ENCODE peak calls at places on chromosomes 4 and X, in seven cellular contexts. G is IMR-90, A is GM23248, J is H7, N is prostate gland, Z is foreskin keratinocyte, V is left lung. I is an unnamed sample.
A peak's percentile ranks its signal among the peaks of the same experiment; 100 is the strongest.

GRCh38 chr4:21593268-21594002 is 355.1 kb downstream of the KCNIP4 start:
- DNase-seq in V (peak; percentile 4), N (no peak), G (no peak), J (no peak), A (peak; percentile 45), Z (no peak), I (no peak)

GRCh38 chrX:69161371-69161770 is 3.9 kb downstream of the PJA1 start:
- DNase-seq in A (no peak), J (no peak), G (no peak), Z (no peak), N (no peak), V (no peak), I (no peak)

GRCh38 chrX:17559728-17560379 is 177.4 kb upstream of the SCML1 start:
- DNase-seq in G (peak; percentile 92), J (peak; percentile 41), N (peak; percentile 16), Z (no peak), A (peak; percentile 83), V (no peak), I (peak; percentile 63)

GRCh38 chr4:43992552-43992951 is 456.1 kb downstream of the KCTD8 start:
- DNase-seq in V (no peak), Z (no peak), J (peak; percentile 7), G (no peak), N (no peak), A (no peak), I (no peak)

GRCh38 chrX:150664290-150664689 is 28.9 kb upstream of the MTMR1 start:
- DNase-seq in V (no peak), Z (no peak), J (no peak), G (no peak), N (peak; percentile 39), A (no peak), I (no peak)

GRCh38 chr4:184455299-184455698 is 19.1 kb downstream of the IRF2 start:
- DNase-seq in N (no peak), A (no peak), V (no peak), J (no peak), G (no peak), Z (no peak), I (no peak)

GRCh38 chr4:75769044-75769443 is 44.7 kb downstream of the USO1 start:
- DNase-seq in Z (no peak), V (no peak), N (no peak), J (no peak), A (peak; percentile 55), G (peak; percentile 33), I (no peak)

GRCh38 chrX:99750721-99751120 is 659.4 kb downstream of the PCDH19 start:
- DNase-seq in V (no peak), G (no peak), Z (no peak), J (no peak), A (no peak), N (no peak), I (no peak)

GRCh38 chrX:45632506-45632905 is 431.8 kb upstream of the DIPK2B start:
- DNase-seq in Z (no peak), N (no peak), V (no peak), A (no peak), J (no peak), G (no peak), I (no peak)

GRCh38 chrX:20989361-20989760 is 384.9 kb upstream of the CNKSR2 start:
- DNase-seq in G (no peak), N (no peak), V (no peak), J (no peak), A (peak; percentile 36), Z (no peak), I (no peak)

GRCh38 chrX:26783512-26784225 is 567.7 kb downstream of the MAGEB5 start:
- DNase-seq in G (peak; percentile 11), J (peak; percentile 2), A (peak; percentile 48), V (peak; percentile 8), N (no peak), Z (no peak), I (no peak)

GRCh38 chr4:178937130-178937529 is 1494.9 kb upstream of the AGA start:
- DNase-seq in N (no peak), V (no peak), G (no peak), A (no peak), Z (no peak), J (no peak), I (no peak)

GRCh38 chr4:38489924-38490639 is 173.9 kb upstream of the KLF3 start:
- DNase-seq in A (peak; percentile 48), Z (no peak), J (no peak), V (no peak), G (peak; percentile 46), N (peak; percentile 55), I (no peak)

GRCh38 chr4:87734084-87734483 is 65.3 kb upstream of the IBSP start:
- DNase-seq in J (no peak), Z (no peak), G (no peak), A (no peak), V (peak; percentile 24), N (no peak), I (no peak)

GRCh38 chr4:4860803-4861591 is 1.5 kb downstream of the MSX1 start:
- DNase-seq in A (peak; percentile 77), V (no peak), N (no peak), G (peak; percentile 32), Z (no peak), J (peak; percentile 80), I (no peak)
- H3K27me3 ChIP-seq in A (peaks cover 1% of the 10 kb centered on the region), V (peaks cover 91% of the 10 kb centered on the region), N (peaks cover 43% of the 10 kb centered on the region), G (peaks cover 40% of the 10 kb centered on the region), Z (peaks cover 99% of the 10 kb centered on the region), J (peaks cover 97% of the 10 kb centered on the region), I (peaks cover 4% of the 10 kb centered on the region)

GRCh38 chr4:146640459-146641061 is 1.9 kb downstream of the POU4F2 start:
- DNase-seq in Z (no peak), A (peak; percentile 5), G (no peak), J (peak; percentile 45), N (no peak), V (no peak), I (no peak)
- H3K27me3 ChIP-seq in Z (peaks cover 100% of the 10 kb centered on the region), A (peaks cover 77% of the 10 kb centered on the region), G (peaks cover 37% of the 10 kb centered on the region), J (peaks cover 99% of the 10 kb centered on the region), N (peaks cover 21% of the 10 kb centered on the region), V (peaks cover 88% of the 10 kb centered on the region), I (no peaks in the 10 kb centered on the region)

GRCh38 chr4:3880595-3881120 is 114.5 kb downstream of the ADRA2C start:
- DNase-seq in V (peak; percentile 87), N (peak; percentile 65), J (peak; percentile 93), A (peak; percentile 78), Z (no peak), G (peak; percentile 33), I (peak; percentile 73)

GRCh38 chr4:3877868-3878267 is 111.7 kb downstream of the ADRA2C start:
- DNase-seq in A (no peak), V (no peak), G (no peak), Z (no peak), N (no peak), J (no peak), I (no peak)

GRCh38 chr4:3879681-3880594 is 113.8 kb downstream of the ADRA2C start:
- DNase-seq in Z (no peak), V (peak; percentile 72), G (no peak), A (peak; percentile 49), N (no peak), J (peak; percentile 72), I (no peak)

GRCh38 chr4:3877236-3877635 is 111.1 kb downstream of the ADRA2C start:
- DNase-seq in Z (no peak), V (no peak), A (peak; percentile 41), N (no peak), J (no peak), G (no peak), I (no peak)

DNA sequence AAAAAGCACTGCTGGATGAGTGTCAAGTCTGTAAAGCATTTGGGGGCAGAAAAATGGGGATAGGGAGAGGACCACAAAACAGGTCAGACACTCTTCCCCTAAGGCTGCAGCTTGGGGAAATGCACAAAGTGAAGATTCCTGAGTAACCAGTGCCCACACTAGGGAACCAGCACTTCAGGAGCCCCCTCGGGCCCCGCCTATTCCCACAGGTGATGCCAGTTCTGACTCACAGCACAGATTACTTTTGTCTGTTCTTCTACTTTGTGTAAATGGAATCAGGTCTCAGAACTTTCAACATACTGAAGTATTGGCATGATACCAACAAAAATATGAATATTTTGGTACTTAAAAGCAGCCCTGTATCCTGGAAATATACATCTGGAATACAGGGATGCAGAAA is 112.5 kb downstream of the ADRA2C start:
- DNase-seq in N (no peak), G (no peak), V (no peak), A (no peak), J (peak; percentile 13), Z (no peak), I (no peak)
- H3K27me3 ChIP-seq in N (peaks cover 13% of the 10 kb centered on the region), G (peaks cover 63% of the 10 kb centered on the region), V (peaks cover 27% of the 10 kb centered on the region), A (peaks cover 67% of the 10 kb centered on the region), J (peaks cover 14% of the 10 kb centered on the region), Z (peaks cover 28% of the 10 kb centered on the region), I (peaks cover 51% of the 10 kb centered on the region)

DNA sequence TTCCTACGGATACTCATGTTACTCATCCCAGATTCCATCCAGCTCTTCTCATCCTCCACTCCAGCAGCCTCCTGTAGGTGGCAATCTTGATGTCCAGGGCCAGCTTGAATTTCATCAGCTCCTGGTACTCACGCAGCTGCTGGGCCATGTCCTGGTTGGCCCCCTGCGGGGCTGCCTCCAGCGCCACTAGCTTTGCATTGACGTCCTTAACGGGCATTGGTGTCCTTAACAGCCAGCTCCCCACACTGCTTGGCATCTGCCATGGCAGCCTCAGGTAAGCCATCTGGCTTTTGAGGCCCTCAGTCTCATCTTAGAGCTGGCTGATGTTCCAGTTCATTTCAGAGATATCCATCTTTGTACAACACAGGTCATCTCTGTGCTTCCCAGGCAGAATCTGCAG is 223.7 kb downstream of the FGF13 start:
- DNase-seq in N (no peak), V (no peak), A (no peak), J (no peak), Z (no peak), G (no peak), I (no peak)
- H3K27me3 ChIP-seq in N (no peaks in the 10 kb centered on the region), V (no peaks in the 10 kb centered on the region), A (no peaks in the 10 kb centered on the region), J (no peaks in the 10 kb centered on the region), Z (no peaks in the 10 kb centered on the region), G (no peaks in the 10 kb centered on the region), I (no peaks in the 10 kb centered on the region)